ENCODE peak calls at places on chromosomes 5 and 9, in seven cellular contexts. G is body of pancreas, F is cardiac fibroblast, Q is brain microvascular endothelial cell, Z is AG10803, E is AG09309, K is heart left ventricle. S is an unnamed sample.

GRCh38 chr9:132846109-132846917 is 31.8 kb downstream of the AK8 start:
- DNase-seq in G (no peak), F (no peak), Q (no peak), Z (no peak), E (no peak), K (no peak), S (no peak)

GRCh38 chr5:135095871-135096270 is 61.8 kb upstream of the PITX1 start:
- DNase-seq in G (no peak), F (no peak), Q (no peak), Z (no peak), E (no peak), K (no peak), S (no peak)

GRCh38 chr5:156411131-156411727 is 84.3 kb downstream of the SGCD start:
- DNase-seq in G (peak), F (peak), Q (no peak), Z (peak), E (peak), K (no peak), S (peak)

GRCh38 chr5:133782736-133783135 is 170.4 kb upstream of the FSTL4 start:
- DNase-seq in G (no peak), F (no peak), Q (no peak), Z (no peak), E (no peak), K (no peak), S (no peak)

GRCh38 chr5:72288923-72289322 is 31.1 kb downstream of the MRPS27 start:
- DNase-seq in G (peak), F (no peak), Q (no peak), Z (no peak), E (no peak), K (peak), S (no peak)

GRCh38 chr9:125990793-125991220 is 243.6 kb downstream of the PBX3 start:
- DNase-seq in G (no peak), F (no peak), Q (no peak), Z (no peak), E (no peak), K (no peak), S (no peak)

GRCh38 chr5:21802869-21803490 is 1050.2 kb downstream of the CDH12 start:
- DNase-seq in G (no peak), F (peak), Q (no peak), Z (peak), E (no peak), K (no peak), S (peak)

GRCh38 chr9:69535296-69535832 is 136.8 kb downstream of the APBA1 start:
- DNase-seq in G (no peak), F (no peak), Q (no peak), Z (no peak), E (no peak), K (no peak), S (no peak)

GRCh38 chr5:44546283-44546682 is 157.1 kb upstream of the FGF10 start:
- DNase-seq in G (no peak), F (peak), Q (no peak), Z (peak), E (peak), K (no peak), S (peak)

GRCh38 chr5:150245111-150245789 is 44.3 kb downstream of the CAMK2A start:
- DNase-seq in G (peak), F (peak), Q (no peak), Z (peak), E (no peak), K (peak), S (peak)

GRCh38 chr9:89463986-89464901 is 33.7 kb downstream of the SEMA4D start:
- DNase-seq in G (peak), F (no peak), Q (no peak), Z (no peak), E (no peak), K (no peak), S (peak)

GRCh38 chr9:115668506-115668905 is 485.1 kb upstream of the PAPPA start:
- DNase-seq in G (no peak), F (peak), Q (peak), Z (peak), E (peak), K (no peak), S (peak)

GRCh38 chr9:20256284-20256948 is 365.9 kb downstream of the MLLT3 start:
- DNase-seq in G (no peak), F (no peak), Q (no peak), Z (no peak), E (no peak), K (no peak), S (no peak)

GRCh38 chr9:129567842-129568559 is 52.9 kb downstream of the C9orf50 start:
- DNase-seq in G (peak), F (peak), Q (no peak), Z (peak), E (peak), K (peak), S (peak)
- H3K4me3 ChIP-seq in G (peak), F (peak), Q (peak), Z (peak), E (peak), K (peak), S (peak)

GRCh38 chr5:154295551-154295950 is 105.0 kb downstream of the GALNT10 start:
- DNase-seq in G (no peak), F (no peak), Q (no peak), Z (no peak), E (no peak), K (no peak), S (no peak)

GRCh38 chr5:154288145-154288544 is 97.6 kb downstream of the GALNT10 start:
- DNase-seq in G (peak), F (peak), Q (peak), Z (peak), E (no peak), K (no peak), S (peak)

GRCh38 chr5:154293219-154293618 is 102.7 kb downstream of the GALNT10 start:
- DNase-seq in G (no peak), F (no peak), Q (no peak), Z (no peak), E (no peak), K (no peak), S (no peak)

GRCh38 chr5:154296525-154297159 is 106.1 kb downstream of the GALNT10 start:
- DNase-seq in G (peak), F (no peak), Q (no peak), Z (no peak), E (no peak), K (no peak), S (no peak)

DNA sequence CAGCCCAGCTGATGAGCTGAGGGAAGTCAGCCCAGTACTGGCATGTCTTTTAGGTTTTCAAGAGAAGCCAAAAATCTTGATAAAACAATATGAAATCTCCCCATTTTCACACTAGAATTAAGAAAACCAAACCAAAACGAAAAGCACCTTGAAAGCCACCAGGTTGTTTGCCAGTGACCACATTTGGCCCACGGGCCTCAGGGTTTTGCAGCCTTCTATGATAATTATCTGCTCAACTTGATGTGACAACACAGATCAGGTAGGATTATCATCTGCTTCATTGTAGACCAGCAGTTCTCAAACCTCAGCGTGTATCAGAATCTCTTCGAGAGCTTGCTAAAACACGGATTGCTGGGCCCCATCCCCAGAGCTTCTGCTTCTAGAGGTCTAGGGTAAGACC is 101.4 kb downstream of the GALNT10 start:
- DNase-seq in G (no peak), F (no peak), Q (no peak), Z (no peak), E (no peak), K (no peak), S (no peak)
- TF ChIP-seq CTCF in G (no peak), F (no peak), Q (no peak), Z (no peak), E (no peak), K (no peak), S (no peak)

GRCh38 chr5:14172149-14172795 is 29.1 kb downstream of the TRIO start:
- DNase-seq in G (no peak), F (no peak), Q (no peak), Z (no peak), E (no peak), K (no peak), S (no peak)
- H3K4me3 ChIP-seq in G (no peak), F (no peak), Q (no peak), Z (no peak), E (no peak), K (no peak), S (no peak)

GRCh38 chr9:82570226-82570625 is 492.7 kb downstream of the RASEF start:
- DNase-seq in G (no peak), F (no peak), Q (no peak), Z (peak), E (no peak), K (no peak), S (no peak)
- TF ChIP-seq CTCF in G (no peak), F (no peak), Q (peak), Z (peak), E (peak), K (no peak), S (peak)

GRCh38 chr5:43190755-43191603 is 1.0 kb upstream of the NIM1K start:
- DNase-seq in G (no peak), F (peak), Q (peak), Z (peak), E (no peak), K (no peak), S (peak)
- H3K4me3 ChIP-seq in G (no peak), F (no peak), Q (no peak), Z (no peak), E (no peak), K (peak), S (no peak)

GRCh38 chr9:34178698-34179527 is at the start of gene UBAP1:
- DNase-seq in G (peak), F (peak), Q (peak), Z (peak), E (peak), K (peak), S (peak)
- TF ChIP-seq CTCF in G (no peak), F (no peak), Q (peak), Z (peak), E (peak), K (peak), S (no peak)

DNA sequence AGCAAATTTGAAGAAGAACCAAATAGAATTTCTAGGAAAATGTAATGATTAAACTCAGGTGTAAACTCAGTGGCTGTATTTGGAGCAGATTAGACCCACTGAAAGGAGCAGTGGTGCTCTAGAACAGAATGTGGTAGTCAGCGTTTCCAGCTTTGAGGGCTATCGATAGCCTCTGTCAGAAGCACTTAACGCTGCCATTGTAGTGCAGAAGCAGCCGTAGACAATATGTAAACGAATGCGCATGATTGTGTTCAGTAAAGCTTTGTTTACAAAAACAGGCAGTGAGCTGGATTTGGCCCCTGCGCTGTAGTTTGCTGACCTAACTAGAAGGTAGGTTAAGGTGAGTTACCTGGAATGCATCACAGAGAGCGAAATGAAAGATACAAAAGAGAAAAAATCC is 72.0 kb downstream of the FAM78A start:
- DNase-seq in G (no peak), F (no peak), Q (no peak), Z (no peak), E (no peak), K (no peak), S (no peak)
- H3K4me3 ChIP-seq in G (no peak), F (no peak), Q (no peak), Z (no peak), E (no peak), K (no peak), S (no peak)

GRCh38 chr5:132280371-132281240 is 13.6 kb upstream of the SLC22A4 start:
- DNase-seq in G (no peak), F (no peak), Q (no peak), Z (no peak), E (no peak), K (no peak), S (no peak)

GRCh38 chr5:132281856-132282614 is 12.2 kb upstream of the SLC22A4 start:
- DNase-seq in G (no peak), F (no peak), Q (no peak), Z (no peak), E (no peak), K (no peak), S (no peak)

GRCh38 chr5:132277971-132278964 is 15.9 kb upstream of the SLC22A4 start:
- DNase-seq in G (no peak), F (no peak), Q (no peak), Z (no peak), E (no peak), K (no peak), S (no peak)

GRCh38 chr5:132279801-132280200 is 14.4 kb upstream of the SLC22A4 start:
- DNase-seq in G (no peak), F (no peak), Q (no peak), Z (no peak), E (no peak), K (no peak), S (no peak)

GRCh38 chr5:132283423-132284043 is 10.7 kb upstream of the SLC22A4 start:
- DNase-seq in G (peak), F (peak), Q (peak), Z (peak), E (no peak), K (no peak), S (peak)
- TF ChIP-seq CTCF in G (peak), F (peak), Q (peak), Z (peak), E (peak), K (peak), S (peak)

GRCh38 chr9:122978586-122978985 is 37.8 kb downstream of the RABGAP1 start:
- DNase-seq in G (no peak), F (no peak), Q (no peak), Z (no peak), E (no peak), K (no peak), S (no peak)

DNA sequence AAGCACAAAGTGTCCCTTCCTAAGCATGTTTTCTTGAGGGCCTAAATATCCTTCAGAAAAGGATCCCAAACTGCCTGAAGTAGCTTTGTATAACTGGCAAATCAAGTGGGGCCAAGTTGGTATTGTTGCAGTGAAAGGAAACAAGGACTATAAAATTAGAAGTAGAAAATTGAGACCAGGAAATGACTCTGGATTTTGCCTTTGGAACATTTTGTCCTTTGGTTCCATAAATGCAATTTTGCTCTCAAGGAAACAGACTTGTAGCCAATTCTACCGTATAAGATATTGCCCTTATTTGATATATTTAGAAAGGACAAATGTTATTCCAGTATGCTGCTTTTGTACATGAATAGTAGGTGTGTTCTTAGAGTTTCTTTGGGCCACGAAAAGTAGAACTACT is 34.4 kb downstream of the RABGAP1 start:
- DNase-seq in G (no peak), F (no peak), Q (no peak), Z (no peak), E (no peak), K (no peak), S (no peak)
- H3K4me3 ChIP-seq in G (no peak), F (no peak), Q (no peak), Z (no peak), E (no peak), K (no peak), S (no peak)

DNA sequence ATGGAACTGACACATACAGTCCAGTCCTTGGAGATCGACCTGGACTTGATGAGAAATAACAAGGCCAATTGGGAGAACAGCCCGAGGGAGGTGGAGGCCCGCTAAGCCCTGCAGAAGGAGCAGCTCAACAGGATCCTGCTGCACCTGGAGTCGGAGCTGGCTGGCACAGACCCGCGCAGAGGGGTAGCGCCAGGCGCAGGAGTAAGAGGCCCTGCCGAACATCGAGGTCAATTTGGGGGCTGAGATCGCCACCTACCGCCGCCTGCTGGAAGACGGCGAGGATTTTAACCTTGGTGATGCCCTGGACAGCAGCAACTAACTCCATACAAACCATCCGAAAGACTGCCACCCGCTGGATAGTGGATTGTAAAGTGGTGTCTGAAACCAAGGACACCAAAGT is 1610.1 kb upstream of the ACO1 start:
- DNase-seq in G (no peak), F (peak), Q (no peak), Z (no peak), E (no peak), K (no peak), S (peak)
- TF ChIP-seq CTCF in G (no peak), F (no peak), Q (no peak), Z (no peak), E (no peak), K (no peak), S (peak)